ENCODE peak calls at places on chromosomes 7 and 10, in ten cellular contexts. One of them, this sample, is unnamed.

GRCh38 chr10:63760034-63760707 is 239.0 kb downstream of the REEP3 start:
- DNase-seq in fibroblast of the conjunctiva: no peak
- DNase-seq in NCI-H526: no peak
- DNase-seq in stimulated activated CD4-positive, alpha-beta T cell treated with anti-CD3 and anti-CD28 coated beads, Interleukin-4, amount 100 ng/mL, for 1 hour: no peak
- DNase-seq in H9: no peak
- DNase-seq in skeletal muscle cell: no peak
- DNase-seq in HFF-Myc: no peak
- DNase-seq in non-pigmented ciliary epithelial cell: no peak
- DNase-seq in H4: no peak
- DNase-seq in posterior vena cava: no peak
- DNase-seq in this sample: no peak

GRCh38 chr7:130850960-130851359 is 117.0 kb upstream of the KLF14 start:
- DNase-seq in fibroblast of the conjunctiva: no peak
- DNase-seq in H4: no peak
- DNase-seq in HFF-Myc: no peak
- DNase-seq in non-pigmented ciliary epithelial cell: no peak
- DNase-seq in stimulated activated CD4-positive, alpha-beta T cell treated with anti-CD3 and anti-CD28 coated beads, Interleukin-4, amount 100 ng/mL, for 1 hour: no peak
- DNase-seq in H9: no peak
- DNase-seq in NCI-H526: no peak
- DNase-seq in posterior vena cava: no peak
- DNase-seq in skeletal muscle cell: no peak
- DNase-seq in this sample: no peak

GRCh38 chr10:43254881-43255643 is 11.8 kb downstream of the RASGEF1A start:
- DNase-seq in HFF-Myc: no peak
- DNase-seq in NCI-H526: no peak
- DNase-seq in stimulated activated CD4-positive, alpha-beta T cell treated with anti-CD3 and anti-CD28 coated beads, Interleukin-4, amount 100 ng/mL, for 1 hour: no peak
- DNase-seq in skeletal muscle cell: no peak
- DNase-seq in H4: no peak
- DNase-seq in posterior vena cava: peak
- DNase-seq in non-pigmented ciliary epithelial cell: no peak
- DNase-seq in fibroblast of the conjunctiva: no peak
- DNase-seq in H9: no peak
- DNase-seq in this sample: no peak

GRCh38 chr10:131964298-131964697 is 17.4 kb downstream of the BNIP3 start:
- DNase-seq in H4: no peak
- DNase-seq in H9: no peak
- DNase-seq in non-pigmented ciliary epithelial cell: no peak
- DNase-seq in HFF-Myc: no peak
- DNase-seq in stimulated activated CD4-positive, alpha-beta T cell treated with anti-CD3 and anti-CD28 coated beads, Interleukin-4, amount 100 ng/mL, for 1 hour: no peak
- DNase-seq in skeletal muscle cell: no peak
- DNase-seq in posterior vena cava: no peak
- DNase-seq in NCI-H526: no peak
- DNase-seq in fibroblast of the conjunctiva: no peak
- DNase-seq in this sample: no peak

GRCh38 chr7:36734731-36735130 is 10.4 kb upstream of the AOAH start:
- DNase-seq in H4: no peak
- DNase-seq in skeletal muscle cell: no peak
- DNase-seq in non-pigmented ciliary epithelial cell: no peak
- DNase-seq in NCI-H526: no peak
- DNase-seq in HFF-Myc: no peak
- DNase-seq in posterior vena cava: no peak
- DNase-seq in fibroblast of the conjunctiva: no peak
- DNase-seq in H9: no peak
- DNase-seq in stimulated activated CD4-positive, alpha-beta T cell treated with anti-CD3 and anti-CD28 coated beads, Interleukin-4, amount 100 ng/mL, for 1 hour: no peak
- DNase-seq in this sample: no peak

GRCh38 chr10:133608855-133609254 is 17.7 kb downstream of the FRG2B start:
- DNase-seq in H9: no peak
- DNase-seq in stimulated activated CD4-positive, alpha-beta T cell treated with anti-CD3 and anti-CD28 coated beads, Interleukin-4, amount 100 ng/mL, for 1 hour: no peak
- DNase-seq in HFF-Myc: no peak
- DNase-seq in skeletal muscle cell: no peak
- DNase-seq in non-pigmented ciliary epithelial cell: no peak
- DNase-seq in NCI-H526: peak
- DNase-seq in posterior vena cava: no peak
- DNase-seq in fibroblast of the conjunctiva: no peak
- DNase-seq in H4: no peak
- DNase-seq in this sample: no peak

GRCh38 chr10:17278607-17279240 is 50.7 kb downstream of the VIM start:
- DNase-seq in NCI-H526: peak
- DNase-seq in skeletal muscle cell: no peak
- DNase-seq in HFF-Myc: no peak
- DNase-seq in fibroblast of the conjunctiva: no peak
- DNase-seq in H4: no peak
- DNase-seq in posterior vena cava: no peak
- DNase-seq in stimulated activated CD4-positive, alpha-beta T cell treated with anti-CD3 and anti-CD28 coated beads, Interleukin-4, amount 100 ng/mL, for 1 hour: no peak
- DNase-seq in H9: no peak
- DNase-seq in non-pigmented ciliary epithelial cell: no peak
- DNase-seq in this sample: no peak

GRCh38 chr10:79058899-79059771 is 9.6 kb upstream of the ZMIZ1 start:
- DNase-seq in non-pigmented ciliary epithelial cell: no peak
- DNase-seq in stimulated activated CD4-positive, alpha-beta T cell treated with anti-CD3 and anti-CD28 coated beads, Interleukin-4, amount 100 ng/mL, for 1 hour: no peak
- DNase-seq in skeletal muscle cell: no peak
- DNase-seq in H9: no peak
- DNase-seq in H4: no peak
- DNase-seq in fibroblast of the conjunctiva: no peak
- DNase-seq in NCI-H526: no peak
- DNase-seq in HFF-Myc: no peak
- DNase-seq in posterior vena cava: peak
- DNase-seq in this sample: no peak

GRCh38 chr10:24722131-24722675 is 1.5 kb downstream of the ARHGAP21 start:
- DNase-seq in stimulated activated CD4-positive, alpha-beta T cell treated with anti-CD3 and anti-CD28 coated beads, Interleukin-4, amount 100 ng/mL, for 1 hour: no peak
- DNase-seq in NCI-H526: no peak
- DNase-seq in non-pigmented ciliary epithelial cell: no peak
- DNase-seq in H9: no peak
- DNase-seq in HFF-Myc: no peak
- DNase-seq in fibroblast of the conjunctiva: no peak
- DNase-seq in skeletal muscle cell: no peak
- DNase-seq in posterior vena cava: no peak
- DNase-seq in H4: no peak
- DNase-seq in this sample: peak

GRCh38 chr10:122375761-122376160 is 1.3 kb downstream of the PLEKHA1 start:
- DNase-seq in H4: no peak
- DNase-seq in non-pigmented ciliary epithelial cell: no peak
- DNase-seq in skeletal muscle cell: no peak
- DNase-seq in NCI-H526: no peak
- DNase-seq in stimulated activated CD4-positive, alpha-beta T cell treated with anti-CD3 and anti-CD28 coated beads, Interleukin-4, amount 100 ng/mL, for 1 hour: no peak
- DNase-seq in HFF-Myc: no peak
- DNase-seq in H9: no peak
- DNase-seq in posterior vena cava: no peak
- DNase-seq in fibroblast of the conjunctiva: no peak
- DNase-seq in this sample: no peak

GRCh38 chr10:100894033-100894432 is 18.7 kb upstream of the SLF2 start:
- DNase-seq in H4: no peak
- DNase-seq in HFF-Myc: no peak
- DNase-seq in non-pigmented ciliary epithelial cell: no peak
- DNase-seq in NCI-H526: peak
- DNase-seq in posterior vena cava: no peak
- DNase-seq in fibroblast of the conjunctiva: no peak
- DNase-seq in stimulated activated CD4-positive, alpha-beta T cell treated with anti-CD3 and anti-CD28 coated beads, Interleukin-4, amount 100 ng/mL, for 1 hour: no peak
- DNase-seq in H9: no peak
- DNase-seq in skeletal muscle cell: no peak
- DNase-seq in this sample: no peak

GRCh38 chr10:50260791-50261281 is 9.5 kb upstream of the ASAH2 start:
- DNase-seq in H4: no peak
- DNase-seq in stimulated activated CD4-positive, alpha-beta T cell treated with anti-CD3 and anti-CD28 coated beads, Interleukin-4, amount 100 ng/mL, for 1 hour: no peak
- DNase-seq in skeletal muscle cell: no peak
- DNase-seq in H9: no peak
- DNase-seq in HFF-Myc: no peak
- DNase-seq in NCI-H526: peak
- DNase-seq in fibroblast of the conjunctiva: no peak
- DNase-seq in posterior vena cava: no peak
- DNase-seq in non-pigmented ciliary epithelial cell: peak
- DNase-seq in this sample: no peak

GRCh38 chr10:33638891-33639290 is 304.4 kb upstream of the NRP1 start:
- DNase-seq in posterior vena cava: no peak
- DNase-seq in H9: no peak
- DNase-seq in skeletal muscle cell: no peak
- DNase-seq in HFF-Myc: no peak
- DNase-seq in NCI-H526: no peak
- DNase-seq in non-pigmented ciliary epithelial cell: no peak
- DNase-seq in fibroblast of the conjunctiva: no peak
- DNase-seq in stimulated activated CD4-positive, alpha-beta T cell treated with anti-CD3 and anti-CD28 coated beads, Interleukin-4, amount 100 ng/mL, for 1 hour: no peak
- DNase-seq in H4: no peak
- DNase-seq in this sample: no peak

GRCh38 chr10:97399843-97400545 is 1.1 kb downstream of the RRP12 start:
- DNase-seq in stimulated activated CD4-positive, alpha-beta T cell treated with anti-CD3 and anti-CD28 coated beads, Interleukin-4, amount 100 ng/mL, for 1 hour: peak
- DNase-seq in posterior vena cava: peak
- DNase-seq in skeletal muscle cell: no peak
- DNase-seq in H9: no peak
- DNase-seq in NCI-H526: peak
- DNase-seq in non-pigmented ciliary epithelial cell: no peak
- DNase-seq in H4: peak
- DNase-seq in fibroblast of the conjunctiva: peak
- DNase-seq in HFF-Myc: no peak
- DNase-seq in this sample: no peak

GRCh38 chr10:78000956-78001472 is 28.3 kb downstream of the POLR3A start:
- DNase-seq in skeletal muscle cell: no peak
- DNase-seq in H4: no peak
- DNase-seq in H9: no peak
- DNase-seq in stimulated activated CD4-positive, alpha-beta T cell treated with anti-CD3 and anti-CD28 coated beads, Interleukin-4, amount 100 ng/mL, for 1 hour: no peak
- DNase-seq in NCI-H526: no peak
- DNase-seq in posterior vena cava: no peak
- DNase-seq in non-pigmented ciliary epithelial cell: no peak
- DNase-seq in HFF-Myc: no peak
- DNase-seq in fibroblast of the conjunctiva: no peak
- DNase-seq in this sample: no peak

GRCh38 chr10:93245772-93246171 is 172.1 kb downstream of the CYP26A1 start:
- DNase-seq in HFF-Myc: no peak
- DNase-seq in H9: no peak
- DNase-seq in H4: no peak
- DNase-seq in posterior vena cava: no peak
- DNase-seq in skeletal muscle cell: no peak
- DNase-seq in NCI-H526: no peak
- DNase-seq in fibroblast of the conjunctiva: no peak
- DNase-seq in stimulated activated CD4-positive, alpha-beta T cell treated with anti-CD3 and anti-CD28 coated beads, Interleukin-4, amount 100 ng/mL, for 1 hour: no peak
- DNase-seq in non-pigmented ciliary epithelial cell: no peak
- DNase-seq in this sample: no peak

GRCh38 chr10:131936756-131937155 is 35.9 kb downstream of the PPP2R2D start:
- DNase-seq in NCI-H526: no peak
- DNase-seq in HFF-Myc: no peak
- DNase-seq in skeletal muscle cell: no peak
- DNase-seq in H4: no peak
- DNase-seq in H9: no peak
- DNase-seq in stimulated activated CD4-positive, alpha-beta T cell treated with anti-CD3 and anti-CD28 coated beads, Interleukin-4, amount 100 ng/mL, for 1 hour: no peak
- DNase-seq in non-pigmented ciliary epithelial cell: no peak
- DNase-seq in fibroblast of the conjunctiva: no peak
- DNase-seq in posterior vena cava: peak
- DNase-seq in this sample: no peak

This sample was measured in DMS153.